ENCODE peak calls at places on chromosomes 5 and 9, in six cellular contexts. S is type B pancreatic cell, Y is left ventricle myocardium inferior, U is foreskin fibroblast, T is GM13977, B is sigmoid colon. D is an unnamed sample.
A peak's percentile ranks its signal among the peaks of the same experiment; 100 is the strongest.

GRCh38 chr5:1010181-1010510 is 1.5 kb downstream of the NKD2 start:
- DNase-seq in T (no peak), S (peak; percentile 52), U (no peak), Y (peak; percentile 25), B (peak; percentile 58), D (peak; percentile 68)

GRCh38 chr5:79301046-79301712 is 65.2 kb downstream of the JMY start:
- DNase-seq in T (no peak), Y (no peak), B (no peak), S (no peak), U (peak; percentile 44), D (no peak)

GRCh38 chr9:70451765-70452164 is 37.3 kb upstream of the KLF9 start:
- DNase-seq in T (no peak), B (no peak), Y (no peak), U (no peak), S (no peak), D (no peak)

GRCh38 chr5:32058101-32058500 is 116.0 kb downstream of the GOLPH3 start:
- DNase-seq in T (no peak), S (no peak), B (no peak), U (no peak), Y (no peak), D (no peak)

GRCh38 chr5:5886353-5886752 is 463.9 kb downstream of the ICE1 start:
- DNase-seq in S (no peak), T (no peak), U (no peak), B (no peak), Y (no peak), D (no peak)

GRCh38 chr5:101390317-101390908 is 487.3 kb upstream of the ST8SIA4 start:
- DNase-seq in Y (no peak), U (peak; percentile 7), S (no peak), T (no peak), B (no peak), D (no peak)

GRCh38 chr5:134227786-134228185 is 1.9 kb upstream of the PPP2CA start:
- DNase-seq in U (no peak), T (no peak), S (no peak), Y (no peak), B (no peak), D (no peak)

GRCh38 chr9:89011683-89012082 is 20.4 kb downstream of the S1PR3 start:
- DNase-seq in S (no peak), Y (no peak), U (no peak), B (no peak), T (no peak), D (no peak)

GRCh38 chr9:3827175-3827574 is 301.4 kb upstream of the RFX3 start:
- DNase-seq in B (no peak), S (no peak), U (no peak), T (no peak), Y (no peak), D (no peak)

GRCh38 chr9:89478821-89479668 is 18.9 kb downstream of the SEMA4D start:
- DNase-seq in T (no peak), S (no peak), U (no peak), B (peak; percentile 44), Y (no peak), D (peak; percentile 26)

GRCh38 chr5:111394580-111394979 is 117.8 kb downstream of the STARD4 start:
- DNase-seq in T (no peak), Y (no peak), S (no peak), B (no peak), U (peak; percentile 43), D (no peak)

GRCh38 chr5:32709789-32710334 is 1.3 kb upstream of the NPR3 start:
- DNase-seq in T (peak; percentile 77), Y (peak; percentile 69), B (peak; percentile 85), S (peak; percentile 78), U (peak; percentile 72), D (peak; percentile 75)

GRCh38 chr9:95580812-95581761 is 64.3 kb upstream of the PTCH1 start:
- DNase-seq in T (no peak), B (no peak), Y (no peak), U (no peak), S (no peak), D (no peak)

GRCh38 chr5:83516962-83517750 is 45.6 kb downstream of the VCAN start:
- DNase-seq in S (no peak), Y (no peak), B (no peak), U (no peak), T (no peak), D (no peak)

GRCh38 chr9:19161257-19162025 is 34.1 kb upstream of the PLIN2 start:
- DNase-seq in S (no peak), T (peak; percentile 40), U (peak; percentile 96), Y (no peak), B (peak; percentile 89), D (peak; percentile 54)

GRCh38 chr5:34682926-34683623 is 26.9 kb downstream of the RAI14 start:
- DNase-seq in T (no peak), S (no peak), B (no peak), U (no peak), Y (no peak), D (no peak)

GRCh38 chr9:1871486-1872181 is 143.5 kb upstream of the SMARCA2 start:
- DNase-seq in S (no peak), U (no peak), Y (no peak), T (no peak), B (no peak), D (no peak)

GRCh38 chr9:21395778-21396717 is 10.8 kb upstream of the IFNA2 start:
- DNase-seq in S (peak; percentile 74), U (no peak), B (peak; percentile 73), T (peak; percentile 41), Y (peak; percentile 45), D (peak; percentile 56)

GRCh38 chr5:35878079-35878478 is 21.4 kb downstream of the IL7R start:
- DNase-seq in B (no peak), S (no peak), U (no peak), T (no peak), Y (no peak), D (no peak)

GRCh38 chr5:89560724-89561123 is 677.7 kb upstream of the MEF2C start:
- DNase-seq in T (no peak), B (no peak), U (no peak), Y (no peak), S (no peak), D (no peak)

GRCh38 chr5:172453986-172454354 is 355 bp downstream of the SH3PXD2B start:
- DNase-seq in B (peak; percentile 87), S (no peak), Y (peak; percentile 50), T (no peak), U (no peak), D (no peak)

GRCh38 chr5:117089001-117089400 is 514.4 kb upstream of the SEMA6A start:
- DNase-seq in S (no peak), B (no peak), T (no peak), Y (no peak), U (no peak), D (no peak)

GRCh38 chr5:117088176-117088575 is 513.6 kb upstream of the SEMA6A start:
- DNase-seq in U (no peak), T (no peak), B (no peak), S (no peak), Y (no peak), D (no peak)

DNA sequence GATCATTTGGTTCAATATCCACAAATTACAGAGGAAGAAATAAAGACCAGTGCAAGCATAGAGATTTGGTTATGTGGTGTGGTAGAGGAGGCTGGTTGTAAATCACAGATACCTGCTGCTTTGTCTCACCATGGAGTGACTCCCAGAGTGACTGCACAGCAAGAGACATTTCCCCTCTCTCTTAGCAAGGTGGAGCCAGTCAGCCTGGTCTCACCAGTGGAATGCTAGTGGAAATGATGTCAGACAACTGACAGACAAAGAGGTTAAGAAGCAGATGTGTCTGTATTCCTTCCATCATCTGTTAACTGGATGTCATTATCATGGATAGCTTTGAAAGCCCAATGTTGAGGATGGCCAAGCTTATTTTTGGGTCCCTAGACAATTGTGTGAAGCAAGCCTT is 509.4 kb upstream of the SEMA6A start:
- DNase-seq in S (no peak), U (no peak), B (no peak), T (no peak), Y (no peak), D (no peak)
- TF ChIP-seq CTCF in S (no peak), U (no peak), B (no peak), T (no peak), Y (no peak), D (no peak)

GRCh38 chr5:41115281-41115680 is 44.1 kb upstream of the MROH2B start:
- DNase-seq in B (no peak), S (no peak), U (no peak), T (no peak), Y (no peak), D (no peak)

GRCh38 chr5:41112486-41113455 is 41.6 kb upstream of the MROH2B start:
- DNase-seq in U (no peak), B (peak; percentile 63), Y (no peak), T (no peak), S (no peak), D (no peak)

GRCh38 chr5:41120600-41120999 is 49.5 kb upstream of the MROH2B start:
- DNase-seq in Y (no peak), B (no peak), S (no peak), T (no peak), U (no peak), D (no peak)

GRCh38 chr5:41122459-41122858 is 51.3 kb upstream of the MROH2B start:
- DNase-seq in Y (no peak), U (no peak), T (no peak), S (no peak), B (no peak), D (no peak)

DNA sequence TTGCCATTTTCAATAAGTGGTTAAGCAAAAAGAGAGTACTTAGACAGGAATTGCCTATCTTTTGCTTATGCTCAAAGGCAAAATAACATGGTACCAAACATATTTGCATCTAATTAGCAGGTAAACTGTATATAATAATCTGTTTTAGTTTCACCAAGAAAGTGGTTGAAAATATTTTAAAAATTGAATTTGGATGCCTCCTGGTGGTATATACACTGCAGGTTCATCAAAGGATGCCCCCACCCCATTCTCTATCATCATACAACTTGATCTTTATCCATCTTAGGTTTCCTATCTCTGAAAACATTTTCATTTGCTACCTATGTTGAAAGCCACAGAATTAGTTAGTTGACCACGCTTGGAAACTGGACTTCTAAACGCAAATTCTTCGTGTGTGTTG is 47.0 kb upstream of the MROH2B start:
- DNase-seq in Y (no peak), U (no peak), T (no peak), B (no peak), S (no peak), D (no peak)
- TF ChIP-seq CTCF in Y (no peak), U (no peak), T (no peak), B (no peak), S (peak; percentile 17), D (no peak)

DNA sequence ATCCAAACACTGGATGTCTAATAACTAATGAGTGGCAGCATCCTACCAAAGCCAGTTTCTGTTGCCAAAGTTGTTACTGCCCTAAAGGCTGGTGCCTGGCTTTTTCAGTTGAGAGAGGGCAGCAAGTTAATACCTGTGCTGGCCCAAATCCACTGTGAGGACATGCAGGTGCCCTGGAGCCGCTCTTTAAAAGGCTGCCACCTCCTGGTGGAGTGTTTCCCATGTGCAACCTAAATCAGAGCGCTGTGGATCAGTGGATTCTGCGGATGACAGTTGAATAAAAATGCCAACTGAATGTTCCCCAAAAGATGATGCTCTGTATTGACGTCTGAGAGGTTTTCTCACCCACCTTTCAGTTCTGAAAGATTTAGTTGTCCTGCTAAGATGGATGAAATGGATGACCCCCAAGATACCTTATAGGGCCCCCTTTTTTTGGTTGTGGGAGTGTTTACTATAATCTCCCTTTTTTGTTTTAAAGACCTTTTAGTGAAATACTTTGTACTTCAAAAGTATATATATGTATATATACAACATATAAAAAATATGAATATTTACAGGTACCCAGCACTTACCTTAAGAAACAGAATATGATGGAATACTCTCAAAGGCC is 146.4 kb downstream of the EGFLAM start:
- DNase-seq in T (no peak), S (no peak), U (no peak), B (no peak), Y (no peak), D (no peak)
- TF ChIP-seq CTCF in T (peak; percentile 20), S (peak; percentile 54), U (no peak), B (no peak), Y (peak; percentile 40), D (no peak)

GRCh38 chr5:61327761-61328753 is 4.0 kb upstream of the ZSWIM6 start:
- DNase-seq in S (no peak), T (peak; percentile 53), B (no peak), U (peak; percentile 85), Y (no peak), D (peak; percentile 52)
- TF ChIP-seq CTCF in S (peak; percentile 13), T (peak; percentile 3), B (no peak), U (no peak), Y (no peak), D (no peak)